ENCODE peak calls at places on chromosomes 4 and X, in six cellular contexts. L is prostate gland, E is chondrocyte, U is fibroblast of lung, F is endothelial cell, C is GM20000. I is an unnamed sample.

GRCh38 chrX:139834879-139835278 is 98.0 kb downstream of the ATP11C start:
- DNase-seq in L (no peak), E (no peak), C (no peak), U (no peak), F (no peak), I (no peak)

GRCh38 chr4:77820836-77821561 is 1.8 kb upstream of the CNOT6L start:
- DNase-seq in F (no peak), E (no peak), U (peak), C (peak), L (peak), I (no peak)

GRCh38 chrX:65667503-65668355 is at the start of gene MSN:
- DNase-seq in L (peak), C (peak), F (peak), U (peak), E (no peak), I (peak)

GRCh38 chrX:2188840-2189239 is 311.9 kb downstream of the DHRSX start:
- DNase-seq in C (no peak), E (no peak), F (no peak), U (no peak), L (no peak), I (no peak)

GRCh38 chr4:147351083-147351787 is 129.7 kb upstream of the EDNRA start:
- DNase-seq in U (no peak), L (no peak), F (no peak), C (no peak), E (no peak), I (peak)

GRCh38 chr4:173917255-173917960 is 366.1 kb downstream of the FBXO8 start:
- DNase-seq in U (peak), F (no peak), C (no peak), E (no peak), L (no peak), I (peak)

GRCh38 chrX:24100713-24101112 is 46.0 kb downstream of the EIF2S3 start:
- DNase-seq in L (no peak), U (peak), F (no peak), C (no peak), E (no peak), I (peak)

GRCh38 chr4:180695851-180696250 is 1547.4 kb upstream of the TENM3 start:
- DNase-seq in F (no peak), U (peak), E (no peak), C (no peak), L (no peak), I (peak)

GRCh38 chr4:156673483-156673882 is 298.1 kb downstream of the PDGFC start:
- DNase-seq in U (peak), F (no peak), C (no peak), E (no peak), L (no peak), I (peak)

GRCh38 chr4:38092701-38093100 is 132.5 kb downstream of the PTTG2 start:
- DNase-seq in L (no peak), U (peak), E (no peak), C (no peak), F (no peak), I (no peak)

GRCh38 chr4:104490096-104490769 is 4.5 kb downstream of the CXXC4 start:
- DNase-seq in C (peak), E (no peak), F (no peak), L (peak), U (no peak), I (no peak)

GRCh38 chr4:139562839-139563238 is 6.8 kb upstream of the SETD7 start:
- DNase-seq in U (no peak), L (no peak), C (no peak), E (no peak), F (no peak), I (no peak)

GRCh38 chr4:11259837-11260236 is 168.9 kb downstream of the HS3ST1 start:
- DNase-seq in E (no peak), C (no peak), U (no peak), F (no peak), L (no peak), I (no peak)

GRCh38 chrX:78129714-78130113 is 9.7 kb downstream of the TAF9B start:
- DNase-seq in C (no peak), E (no peak), U (no peak), F (no peak), L (no peak), I (no peak)

GRCh38 chr4:156764145-156764544 is 207.5 kb downstream of the PDGFC start:
- DNase-seq in E (no peak), F (no peak), L (no peak), C (no peak), U (peak), I (peak)

GRCh38 chrX:103918050-103918449 is 44.4 kb upstream of the TMSB15B start:
- DNase-seq in C (peak), F (peak), U (peak), E (no peak), L (peak), I (peak)

GRCh38 chr4:106414366-106414765 is 45.8 kb upstream of the GIMD1 start:
- DNase-seq in L (no peak), E (no peak), U (peak), C (no peak), F (no peak), I (no peak)

GRCh38 chrX:154476821-154477220 is 2.3 kb downstream of the LAGE3 start:
- DNase-seq in E (no peak), L (no peak), F (no peak), U (no peak), C (no peak), I (no peak)

GRCh38 chr4:165096776-165097175 is 15.9 kb downstream of the TMEM192 start:
- DNase-seq in U (peak), F (no peak), E (no peak), L (no peak), C (peak), I (peak)

GRCh38 chr4:128301979-128302378 is 14.4 kb upstream of the PGRMC2 start:
- DNase-seq in E (no peak), C (no peak), F (no peak), U (no peak), L (no peak), I (no peak)

GRCh38 chr4:156197216-156197615 is 243.6 kb upstream of the CTSO start:
- DNase-seq in U (no peak), L (no peak), C (no peak), F (no peak), E (peak), I (no peak)

GRCh38 chrX:98068210-98068609 is 1184.5 kb downstream of the RPA4 start:
- DNase-seq in L (peak), F (no peak), C (no peak), U (no peak), E (no peak), I (no peak)

GRCh38 chr4:152591361-152591760 is 55.5 kb upstream of the FBXW7 start:
- DNase-seq in E (no peak), F (peak), L (no peak), U (peak), C (no peak), I (peak)

GRCh38 chr4:93084599-93085305 is 743.8 kb upstream of the ATOH1 start:
- DNase-seq in U (peak), L (no peak), C (no peak), F (no peak), E (peak), I (no peak)

GRCh38 chr4:152992027-152992426 is 55.9 kb downstream of the FHDC1 start:
- DNase-seq in L (no peak), E (no peak), U (no peak), C (no peak), F (no peak), I (no peak)

GRCh38 chr4:66178901-66179300 is 508.6 kb upstream of the EPHA5 start:
- DNase-seq in F (no peak), U (peak), L (no peak), E (no peak), C (no peak), I (peak)

GRCh38 chr4:186621959-186622553 is 66.7 kb upstream of the MTNR1A start:
- DNase-seq in F (no peak), E (no peak), U (peak), C (no peak), L (no peak), I (peak)

GRCh38 chr4:146916479-146917076 is 29.1 kb downstream of the TTC29 start:
- DNase-seq in L (no peak), U (peak), E (no peak), F (peak), C (peak), I (peak)

GRCh38 chrX:19624754-19625153 is 109.4 kb upstream of the MAP3K15 start:
- DNase-seq in E (no peak), L (no peak), C (no peak), U (peak), F (no peak), I (no peak)

DNA sequence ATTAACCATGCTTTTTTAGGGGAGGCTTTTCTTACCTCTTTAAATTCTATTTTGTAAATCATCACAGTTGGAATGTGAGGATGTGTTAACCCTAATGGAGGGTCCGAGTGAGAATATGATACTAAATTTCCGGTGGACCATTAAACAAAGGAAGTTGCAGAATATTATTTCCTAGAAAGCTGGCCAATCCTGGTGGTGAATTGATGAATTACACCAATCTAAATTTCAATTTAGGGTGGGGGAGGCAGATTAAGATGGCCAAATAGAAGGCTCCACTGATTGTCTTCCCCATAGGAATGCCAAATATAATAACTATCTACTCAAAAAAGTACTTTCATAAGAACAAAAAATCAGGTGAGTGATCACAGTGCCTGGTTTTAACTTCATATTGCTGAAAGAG is 1045.6 kb downstream of the GLUD2 start:
- DNase-seq in E (no peak), L (no peak), U (no peak), F (no peak), C (no peak), I (no peak)
- TF ChIP-seq CTCF in E (peak), L (no peak), U (no peak), F (peak), C (no peak), I (no peak)

GRCh38 chrX:53290441-53291041 is 9.2 kb upstream of the IQSEC2 start:
- DNase-seq in C (no peak), U (no peak), L (no peak), F (no peak), E (no peak), I (no peak)

GRCh38 chrX:53288173-53288572 is 6.8 kb upstream of the IQSEC2 start:
- DNase-seq in C (no peak), L (no peak), F (no peak), U (peak), E (no peak), I (peak)

GRCh38 chrX:53291596-53291995 is 10.2 kb upstream of the IQSEC2 start:
- DNase-seq in E (no peak), U (no peak), L (no peak), C (no peak), F (no peak), I (no peak)

GRCh38 chrX:53294024-53294648 is 12.8 kb upstream of the IQSEC2 start:
- DNase-seq in F (no peak), U (no peak), L (no peak), C (no peak), E (no peak), I (no peak)
- TF ChIP-seq CTCF in F (no peak), U (peak), L (no peak), C (no peak), E (peak), I (no peak)

GRCh38 chr4:19883841-19884240 is 367.9 kb upstream of the SLIT2 start:
- DNase-seq in C (no peak), U (peak), E (no peak), L (no peak), F (no peak), I (no peak)

DNA sequence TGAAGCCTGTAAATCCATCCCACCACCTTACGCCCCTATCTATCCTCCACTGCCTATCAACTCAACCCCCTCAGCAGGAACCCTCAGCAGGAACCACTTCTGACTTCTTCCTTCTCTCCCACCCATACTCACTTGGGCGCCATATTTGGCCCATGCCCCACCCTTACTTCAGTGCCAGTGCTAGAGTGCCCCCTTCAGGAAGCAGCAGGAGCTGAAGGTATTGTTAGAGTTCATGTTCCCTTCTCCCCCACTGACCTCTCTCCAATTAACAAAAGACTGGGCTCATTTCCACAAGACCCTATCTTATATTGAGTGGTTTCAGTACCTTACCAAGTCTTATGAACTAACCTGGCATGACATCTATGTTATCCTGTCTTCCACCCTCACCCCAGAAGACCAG is 363.1 kb upstream of the SLIT2 start:
- DNase-seq in L (no peak), E (no peak), F (no peak), U (no peak), C (no peak), I (no peak)
- TF ChIP-seq CTCF in L (no peak), E (no peak), F (no peak), U (no peak), C (no peak), I (no peak)

DNA sequence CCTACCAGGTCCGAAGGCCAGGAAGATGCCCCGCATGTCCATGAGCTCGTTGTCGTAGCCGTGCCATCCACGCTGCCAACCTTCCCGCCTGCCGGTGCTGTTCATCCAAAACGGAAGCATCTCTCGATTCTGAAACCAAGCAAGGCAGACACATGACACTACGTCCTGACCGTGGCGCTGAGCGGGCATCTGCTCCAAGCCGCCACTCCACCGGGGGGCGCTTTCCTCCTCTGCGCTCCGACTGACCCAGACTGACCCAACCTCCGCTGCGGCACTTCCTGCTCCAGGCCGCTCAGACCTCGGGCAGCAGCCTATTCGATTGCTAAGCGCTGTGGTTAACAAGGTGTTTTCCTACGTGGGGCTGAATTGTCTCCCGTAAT is 120.4 kb downstream of the ENPP6 start:
- DNase-seq in U (no peak), E (no peak), C (peak), F (peak), L (peak), I (peak)
- TF ChIP-seq CTCF in U (peak), E (no peak), C (no peak), F (peak), L (peak), I (no peak)

DNA sequence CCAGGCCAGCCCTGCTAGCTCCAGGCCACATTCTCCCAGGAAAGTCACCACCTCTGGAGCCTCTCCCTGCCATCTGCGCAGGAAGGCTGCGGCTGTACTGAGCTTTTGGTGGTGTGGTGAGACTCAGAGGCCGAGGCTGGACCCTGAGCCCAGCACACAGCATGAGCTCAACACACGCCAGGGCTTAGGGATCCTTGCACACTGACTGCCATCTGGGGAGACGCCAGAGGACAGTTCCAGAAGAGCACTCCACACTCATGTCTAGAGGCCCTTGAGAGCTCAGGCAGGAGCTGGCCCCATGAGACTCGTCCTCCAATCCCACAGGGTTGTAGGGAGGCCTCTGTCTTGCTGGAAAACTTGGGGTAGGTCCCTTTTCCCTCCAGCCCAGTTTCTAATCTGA is 40.6 kb downstream of the ABLIM2 start:
- DNase-seq in F (no peak), L (no peak), C (no peak), E (no peak), U (no peak), I (no peak)
- TF ChIP-seq CTCF in F (no peak), L (no peak), C (no peak), E (no peak), U (no peak), I (no peak)

GRCh38 chr4:15043226-15043625 is 40.9 kb downstream of the CPEB2 start:
- DNase-seq in U (no peak), E (no peak), F (no peak), C (no peak), L (no peak), I (no peak)
- TF ChIP-seq CTCF in U (no peak), E (peak), F (no peak), C (no peak), L (no peak), I (peak)

DNA sequence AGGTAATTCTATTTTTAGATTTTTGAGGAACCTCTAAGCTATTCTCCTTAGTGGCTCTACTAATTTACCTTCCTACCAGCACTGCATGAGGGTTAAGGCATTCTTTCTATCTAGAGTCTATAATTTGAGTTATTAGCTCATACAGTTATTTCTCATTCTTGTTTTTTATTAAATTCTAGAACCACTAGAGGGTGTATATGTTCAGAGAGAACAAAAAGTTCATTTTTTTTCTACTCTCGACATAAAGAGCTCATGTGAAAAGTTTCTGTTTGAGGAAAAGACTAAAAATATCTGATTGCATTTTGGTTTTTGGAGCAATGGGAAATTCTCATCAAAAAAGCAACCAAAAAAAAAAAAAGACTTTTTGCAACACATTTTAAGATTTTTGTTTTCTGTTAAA is 57.0 kb upstream of the LRAT start:
- DNase-seq in F (no peak), U (peak), L (no peak), E (no peak), C (no peak), I (no peak)
- TF ChIP-seq CTCF in F (peak), U (no peak), L (no peak), E (peak), C (no peak), I (no peak)

I was measured in cardiac fibroblast.